ENCODE peak calls at places on chromosomes 13 and 19, in six cellular contexts. D, R, E, G, I and Q are unnamed samples.

GRCh38 chr13:64847767-64848166 is 2382.4 kb downstream of the PCDH9 start:
- DNase-seq in D (no peak), R (no peak), E (no peak), G (no peak), I (no peak), Q (no peak)

GRCh38 chr19:7255119-7255518 is 39.1 kb downstream of the INSR start:
- DNase-seq in D (no peak), R (no peak), E (no peak), G (no peak), I (no peak), Q (no peak)

GRCh38 chr13:43303040-43303729 is 279.8 kb downstream of the DNAJC15 start:
- DNase-seq in D (peak), R (peak), E (no peak), G (no peak), I (peak), Q (no peak)

GRCh38 chr19:33399745-33400681 is 26.5 kb downstream of the CEBPG start:
- DNase-seq in D (peak), R (no peak), E (no peak), G (no peak), I (no peak), Q (no peak)

GRCh38 chr13:35724480-35724879 is 248.0 kb upstream of the MAB21L1 start:
- DNase-seq in D (no peak), R (no peak), E (no peak), G (no peak), I (no peak), Q (no peak)

GRCh38 chr19:3880471-3881271 is at the start of gene ATCAY:
- DNase-seq in D (no peak), R (no peak), E (peak), G (no peak), I (no peak), Q (no peak)

GRCh38 chr13:48662226-48662625 is 8.5 kb downstream of the CYSLTR2 start:
- DNase-seq in D (no peak), R (no peak), E (no peak), G (no peak), I (no peak), Q (no peak)

GRCh38 chr13:109669234-109669612 is 117.2 kb downstream of the IRS2 start:
- DNase-seq in D (no peak), R (no peak), E (no peak), G (no peak), I (no peak), Q (no peak)

GRCh38 chr19:7395793-7396192 is 47.1 kb downstream of the ARHGEF18 start:
- DNase-seq in D (no peak), R (no peak), E (no peak), G (no peak), I (no peak), Q (no peak)

GRCh38 chr19:4636151-4636717 is 3.1 kb upstream of the TNFAIP8L1 start:
- DNase-seq in D (peak), R (no peak), E (peak), G (no peak), I (no peak), Q (peak)

GRCh38 chr19:58229255-58229639 is 533 bp downstream of the ZNF544 start:
- DNase-seq in D (no peak), R (no peak), E (peak), G (no peak), I (peak), Q (no peak)

GRCh38 chr13:114127473-114128347 is 4.7 kb downstream of the RASA3 start:
- DNase-seq in D (no peak), R (no peak), E (no peak), G (no peak), I (no peak), Q (no peak)

GRCh38 chr19:44476559-44477408 is 23.5 kb downstream of the ZNF180 start:
- DNase-seq in D (no peak), R (no peak), E (no peak), G (no peak), I (peak), Q (no peak)

GRCh38 chr13:80121038-80121437 is 219.9 kb downstream of the SPRY2 start:
- DNase-seq in D (no peak), R (no peak), E (no peak), G (no peak), I (no peak), Q (no peak)

GRCh38 chr13:109919715-109920375 is 133.5 kb upstream of the IRS2 start:
- DNase-seq in D (no peak), R (no peak), E (no peak), G (no peak), I (no peak), Q (no peak)

GRCh38 chr19:18282021-18282787 is 782 bp upstream of the JUND start:
- DNase-seq in D (no peak), R (no peak), E (no peak), G (no peak), I (peak), Q (no peak)

GRCh38 chr13:64428196-64428595 is 2801.9 kb downstream of the PCDH9 start:
- DNase-seq in D (no peak), R (no peak), E (no peak), G (no peak), I (no peak), Q (no peak)

GRCh38 chr19:6108721-6109633 is 1.3 kb downstream of the RFX2 start:
- DNase-seq in D (no peak), R (no peak), E (peak), G (no peak), I (no peak), Q (no peak)

GRCh38 chr19:49585023-49585422 is 3.9 kb downstream of the PRRG2 start:
- DNase-seq in D (no peak), R (no peak), E (peak), G (no peak), I (no peak), Q (no peak)

GRCh38 chr19:17304386-17305047 is 1.2 kb upstream of the MRPL34 start:
- DNase-seq in D (no peak), R (no peak), E (no peak), G (no peak), I (no peak), Q (no peak)

GRCh38 chr13:39767791-39768564 is 112.5 kb downstream of the COG6 start:
- DNase-seq in D (no peak), R (no peak), E (no peak), G (no peak), I (no peak), Q (no peak)

GRCh38 chr13:111049791-111050538 is 65.1 kb upstream of the ARHGEF7 start:
- DNase-seq in D (no peak), R (no peak), E (peak), G (no peak), I (no peak), Q (no peak)

GRCh38 chr13:40599722-40600121 is 66.7 kb downstream of the FOXO1 start:
- DNase-seq in D (no peak), R (no peak), E (no peak), G (no peak), I (no peak), Q (no peak)

GRCh38 chr19:50870417-50871089 is 2.7 kb upstream of the KLK2 start:
- DNase-seq in D (peak), R (no peak), E (peak), G (no peak), I (peak), Q (no peak)

GRCh38 chr19:17680235-17680722 is 7.9 kb downstream of the UNC13A start:
- DNase-seq in D (peak), R (no peak), E (peak), G (peak), I (no peak), Q (peak)

GRCh38 chr13:111265006-111265700 is 55.3 kb upstream of the TEX29 start:
- DNase-seq in D (no peak), R (no peak), E (no peak), G (no peak), I (no peak), Q (no peak)

GRCh38 chr13:60755380-60756163 is 358.6 kb downstream of the TDRD3 start:
- DNase-seq in D (no peak), R (no peak), E (no peak), G (no peak), I (no peak), Q (no peak)

GRCh38 chr19:16415806-16416205 is 56.0 kb downstream of the EPS15L1 start:
- DNase-seq in D (no peak), R (no peak), E (no peak), G (no peak), I (no peak), Q (no peak)

GRCh38 chr13:102399791-102400618 is 1.8 kb downstream of the FGF14 start:
- DNase-seq in D (no peak), R (no peak), E (no peak), G (no peak), I (no peak), Q (no peak)

GRCh38 chr19:4597975-4598671 is 38.6 kb upstream of the SEMA6B start:
- DNase-seq in D (peak), R (no peak), E (peak), G (no peak), I (no peak), Q (peak)

GRCh38 chr19:29841559-29842367 is 30.0 kb downstream of the CCNE1 start:
- DNase-seq in D (no peak), R (no peak), E (peak), G (no peak), I (peak), Q (no peak)

GRCh38 chr13:62613819-62614218 is 1198.2 kb upstream of the PCDH20 start:
- DNase-seq in D (no peak), R (no peak), E (no peak), G (no peak), I (no peak), Q (no peak)
- TF ChIP-seq POLR2A in D (no peak), R (no peak), E (no peak), G (no peak), I (no peak), Q (no peak)

GRCh38 chr13:98565726-98566577 is 11.0 kb downstream of the STK24 start:
- DNase-seq in D (no peak), R (no peak), E (no peak), G (no peak), I (no peak), Q (no peak)
- TF ChIP-seq POLR2AphosphoS5 in D (no peak), R (no peak), E (no peak), G (no peak), I (no peak), Q (no peak)

GRCh38 chr13:73177911-73178565 is 119.2 kb downstream of the KLF5 start:
- DNase-seq in D (no peak), R (no peak), E (no peak), G (no peak), I (no peak), Q (no peak)
- TF ChIP-seq TAF1 in D (no peak), R (no peak), E (no peak), G (no peak), I (no peak), Q (no peak)

GRCh38 chr19:10093295-10094186 is 7.4 kb downstream of the SHFL start:
- DNase-seq in D (no peak), R (no peak), E (no peak), G (no peak), I (no peak), Q (no peak)

GRCh38 chr19:10096615-10096963 is 5.9 kb downstream of the ANGPTL6 start:
- DNase-seq in D (no peak), R (no peak), E (no peak), G (no peak), I (no peak), Q (no peak)

GRCh38 chr19:10095622-10095947 is 6.9 kb downstream of the ANGPTL6 start:
- DNase-seq in D (no peak), R (no peak), E (no peak), G (no peak), I (no peak), Q (peak)

GRCh38 chr19:10092648-10093294 is 6.7 kb downstream of the SHFL start:
- DNase-seq in D (no peak), R (no peak), E (no peak), G (no peak), I (no peak), Q (no peak)

GRCh38 chr19:10095948-10096614 is 6.4 kb downstream of the ANGPTL6 start:
- DNase-seq in D (peak), R (peak), E (peak), G (no peak), I (no peak), Q (peak)
- TF ChIP-seq POLR2A in D (no peak), R (peak), E (peak), G (peak), I (no peak), Q (peak)

GRCh38 chr19:2079076-2079864 is 16.9 kb downstream of the MOB3A start:
- DNase-seq in D (no peak), R (no peak), E (no peak), G (no peak), I (no peak), Q (no peak)
- TF ChIP-seq POLR2AphosphoS5 in D (no peak), R (no peak), E (no peak), G (peak), I (no peak), Q (no peak)

DNA sequence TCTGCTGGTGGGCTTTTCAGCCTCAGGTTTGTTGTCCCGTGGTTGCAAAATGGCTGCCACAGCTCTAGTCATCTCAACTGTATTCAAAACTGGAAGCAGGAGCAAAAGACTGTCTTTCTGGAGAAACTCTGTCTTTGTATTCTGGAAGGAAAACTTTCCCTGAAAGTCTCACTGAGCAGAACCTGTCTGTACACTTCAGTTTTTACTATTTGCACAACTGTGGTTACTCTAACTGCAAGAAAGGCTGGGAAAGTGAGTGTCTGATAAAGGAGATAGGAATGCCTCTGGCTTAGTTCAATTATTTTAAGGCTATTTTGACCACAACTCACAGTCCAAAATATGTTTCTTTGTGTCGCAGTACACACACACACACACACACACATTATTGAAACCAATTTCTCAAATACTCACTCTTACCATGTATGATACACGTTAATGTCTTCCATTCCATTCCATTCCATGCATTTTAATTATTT is 49.7 kb upstream of the EHD2 start:
- DNase-seq in D (no peak), R (no peak), E (no peak), G (no peak), I (peak), Q (no peak)
- TF ChIP-seq TAF1 in D (no peak), R (no peak), E (no peak), G (no peak), I (no peak), Q (no peak)

DNA sequence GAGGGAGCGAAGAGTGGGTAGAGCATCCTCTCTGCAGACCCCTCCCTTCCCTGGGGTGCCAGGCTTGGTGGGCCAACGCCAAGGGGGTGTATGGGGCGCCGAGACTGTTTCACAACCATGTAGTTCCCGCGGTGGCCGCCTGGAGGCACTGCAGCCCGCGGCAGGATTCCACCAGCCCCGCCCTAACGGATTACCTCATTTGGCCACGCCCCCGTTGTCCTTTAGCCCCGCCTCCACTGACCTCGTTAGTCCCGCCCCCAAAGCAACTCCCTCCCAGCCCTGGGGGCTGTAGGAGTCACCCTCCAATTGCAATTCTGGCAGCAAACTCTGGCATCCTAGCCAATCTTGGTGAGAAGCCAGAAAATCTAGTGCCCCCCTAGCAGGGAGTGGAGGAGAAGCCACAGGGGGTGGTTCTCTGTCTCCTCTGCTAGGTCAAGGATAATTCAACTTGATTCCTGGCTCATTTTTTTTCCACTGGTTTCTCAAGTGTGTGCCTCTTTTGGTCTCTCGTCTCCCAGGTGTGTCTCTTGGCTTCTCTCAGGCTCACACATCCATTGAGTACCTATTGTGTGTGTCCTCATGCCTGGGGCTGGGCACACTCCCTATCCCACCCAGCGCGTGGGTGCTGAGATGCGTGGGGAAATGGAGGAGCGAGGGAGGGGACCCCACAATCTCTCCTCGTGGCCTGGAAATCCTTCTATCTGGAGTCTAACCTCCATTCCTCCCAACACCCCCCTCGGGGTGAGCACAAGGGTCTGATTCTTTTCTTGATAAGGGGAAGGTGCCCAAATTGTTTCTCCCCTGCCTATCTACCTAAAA is 2.0 kb downstream of the OLFM2 start:
- DNase-seq in D (no peak), R (peak), E (peak), G (no peak), I (peak), Q (peak)
- TF ChIP-seq POLR2A in D (no peak), R (peak), E (no peak), G (no peak), I (no peak), Q (no peak)

DNA sequence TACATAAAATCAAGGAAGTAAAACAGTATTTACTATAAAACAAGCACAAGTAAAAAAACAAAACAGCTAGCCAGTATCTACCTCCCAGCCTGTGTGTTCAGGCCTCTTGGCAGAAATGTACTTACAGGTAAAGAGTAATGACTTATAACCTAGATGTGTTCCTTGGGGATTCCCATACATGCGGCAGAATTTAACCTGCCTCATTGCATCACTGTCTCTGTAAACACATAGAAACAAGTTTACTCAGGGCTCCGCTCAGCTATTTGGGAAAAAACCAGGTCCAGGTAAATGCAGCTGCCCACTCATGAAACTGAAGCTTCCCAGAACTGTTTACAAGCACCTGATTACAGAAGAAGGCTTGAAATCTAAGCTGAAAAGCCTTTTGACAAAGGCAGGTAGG is 50.7 kb upstream of the SERP2 start:
- DNase-seq in D (no peak), R (no peak), E (no peak), G (no peak), I (no peak), Q (no peak)
- TF ChIP-seq POLR2AphosphoS5 in D (no peak), R (no peak), E (no peak), G (no peak), I (no peak), Q (no peak)

GRCh38 chr13:52345631-52346251 is 60.2 kb downstream of the THSD1 start:
- DNase-seq in D (no peak), R (no peak), E (no peak), G (no peak), I (no peak), Q (no peak)
- TF ChIP-seq TAF1 in D (no peak), R (no peak), E (no peak), G (no peak), I (no peak), Q (no peak)

GRCh38 chr13:27251166-27252088 is at the start of gene RPL21:
- DNase-seq in D (peak), R (peak), E (peak), G (peak), I (peak), Q (peak)
- TF ChIP-seq POLR2A in D (peak), R (peak), E (peak), G (peak), I (peak), Q (peak)